ENCODE peak calls at places on chromosomes 1 and 21, in ten cellular contexts. One of them, this sample, is unnamed.
A peak's percentile ranks its signal among the peaks of the same experiment; 100 is the strongest.

GRCh38 chr1:43994794-43995790 is 3.7 kb downstream of the CCDC24 start:
- DNase-seq in ovary: no peak
- DNase-seq in choroid plexus epithelial cell: peak; percentile 24
- DNase-seq in K562: peak; percentile 77
- DNase-seq in fibroblast of lung: no peak
- DNase-seq in BE2C: peak; percentile 61
- DNase-seq in AG04450: no peak
- DNase-seq in neural crest cell: no peak
- DNase-seq in fibroblast of the aortic adventitia: no peak
- DNase-seq in foreskin fibroblast: no peak
- DNase-seq in this sample: peak; percentile 55

GRCh38 chr1:160046494-160047115 is 14.8 kb upstream of the PIGM start:
- DNase-seq in K562: peak; percentile 97
- DNase-seq in neural crest cell: no peak
- DNase-seq in AG04450: no peak
- DNase-seq in BE2C: peak; percentile 52
- DNase-seq in choroid plexus epithelial cell: peak; percentile 61
- DNase-seq in ovary: peak; percentile 46
- DNase-seq in fibroblast of the aortic adventitia: peak; percentile 58
- DNase-seq in fibroblast of lung: peak; percentile 17
- DNase-seq in foreskin fibroblast: no peak
- DNase-seq in this sample: peak; percentile 57

GRCh38 chr1:186014370-186015030 is 280.3 kb downstream of the HMCN1 start:
- DNase-seq in fibroblast of the aortic adventitia: peak; percentile 72
- DNase-seq in choroid plexus epithelial cell: peak; percentile 71
- DNase-seq in AG04450: no peak
- DNase-seq in ovary: no peak
- DNase-seq in foreskin fibroblast: peak; percentile 58
- DNase-seq in K562: no peak
- DNase-seq in neural crest cell: no peak
- DNase-seq in BE2C: no peak
- DNase-seq in fibroblast of lung: peak; percentile 84
- DNase-seq in this sample: no peak

GRCh38 chr1:57082711-57083439 is 117.1 kb upstream of the C8B start:
- DNase-seq in fibroblast of the aortic adventitia: no peak
- DNase-seq in ovary: no peak
- DNase-seq in AG04450: no peak
- DNase-seq in BE2C: no peak
- DNase-seq in K562: no peak
- DNase-seq in foreskin fibroblast: no peak
- DNase-seq in fibroblast of lung: no peak
- DNase-seq in neural crest cell: no peak
- DNase-seq in choroid plexus epithelial cell: no peak
- DNase-seq in this sample: no peak

GRCh38 chr1:99919221-99919620 is 50.6 kb upstream of the SLC35A3 start:
- DNase-seq in fibroblast of the aortic adventitia: peak; percentile 3
- DNase-seq in AG04450: no peak
- DNase-seq in choroid plexus epithelial cell: peak; percentile 23
- DNase-seq in foreskin fibroblast: no peak
- DNase-seq in neural crest cell: no peak
- DNase-seq in ovary: no peak
- DNase-seq in BE2C: no peak
- DNase-seq in fibroblast of lung: no peak
- DNase-seq in K562: no peak
- DNase-seq in this sample: no peak

GRCh38 chr21:36744190-36744559 is 45.3 kb downstream of the SIM2 start:
- DNase-seq in foreskin fibroblast: no peak
- DNase-seq in neural crest cell: no peak
- DNase-seq in fibroblast of lung: no peak
- DNase-seq in choroid plexus epithelial cell: no peak
- DNase-seq in ovary: no peak
- DNase-seq in BE2C: no peak
- DNase-seq in fibroblast of the aortic adventitia: no peak
- DNase-seq in K562: no peak
- DNase-seq in AG04450: no peak
- DNase-seq in this sample: no peak

GRCh38 chr1:7938070-7938469 is 2.6 kb downstream of the TNFRSF9 start:
- DNase-seq in fibroblast of lung: no peak
- DNase-seq in neural crest cell: no peak
- DNase-seq in AG04450: no peak
- DNase-seq in BE2C: no peak
- DNase-seq in K562: no peak
- DNase-seq in fibroblast of the aortic adventitia: no peak
- DNase-seq in choroid plexus epithelial cell: no peak
- DNase-seq in ovary: no peak
- DNase-seq in foreskin fibroblast: no peak
- DNase-seq in this sample: no peak

GRCh38 chr1:25106352-25106751 is 126.0 kb downstream of the SYF2 start:
- DNase-seq in AG04450: no peak
- DNase-seq in K562: no peak
- DNase-seq in choroid plexus epithelial cell: no peak
- DNase-seq in BE2C: no peak
- DNase-seq in neural crest cell: no peak
- DNase-seq in fibroblast of lung: peak; percentile 16
- DNase-seq in fibroblast of the aortic adventitia: no peak
- DNase-seq in foreskin fibroblast: no peak
- DNase-seq in ovary: no peak
- DNase-seq in this sample: no peak

GRCh38 chr1:110508531-110508930 is 10.4 kb downstream of the KCNA10 start:
- DNase-seq in fibroblast of lung: no peak
- DNase-seq in neural crest cell: no peak
- DNase-seq in foreskin fibroblast: no peak
- DNase-seq in fibroblast of the aortic adventitia: no peak
- DNase-seq in K562: no peak
- DNase-seq in ovary: no peak
- DNase-seq in choroid plexus epithelial cell: no peak
- DNase-seq in BE2C: no peak
- DNase-seq in AG04450: no peak
- DNase-seq in this sample: no peak

GRCh38 chr1:223837206-223837605 is 8.5 kb downstream of the TP53BP2 start:
- DNase-seq in fibroblast of lung: no peak
- DNase-seq in K562: no peak
- DNase-seq in fibroblast of the aortic adventitia: peak; percentile 32
- DNase-seq in neural crest cell: no peak
- DNase-seq in choroid plexus epithelial cell: peak; percentile 44
- DNase-seq in ovary: no peak
- DNase-seq in AG04450: no peak
- DNase-seq in foreskin fibroblast: no peak
- DNase-seq in BE2C: no peak
- DNase-seq in this sample: no peak

GRCh38 chr21:35014302-35015044 is 34.6 kb downstream of the RUNX1 start:
- DNase-seq in AG04450: no peak
- DNase-seq in choroid plexus epithelial cell: no peak
- DNase-seq in fibroblast of the aortic adventitia: no peak
- DNase-seq in ovary: no peak
- DNase-seq in BE2C: no peak
- DNase-seq in neural crest cell: no peak
- DNase-seq in foreskin fibroblast: no peak
- DNase-seq in K562: peak; percentile 34
- DNase-seq in fibroblast of lung: no peak
- DNase-seq in this sample: no peak

GRCh38 chr21:43332461-43332860 is 94.5 kb downstream of the SIK1 start:
- DNase-seq in choroid plexus epithelial cell: no peak
- DNase-seq in fibroblast of the aortic adventitia: no peak
- DNase-seq in fibroblast of lung: no peak
- DNase-seq in BE2C: no peak
- DNase-seq in AG04450: no peak
- DNase-seq in K562: no peak
- DNase-seq in foreskin fibroblast: no peak
- DNase-seq in ovary: no peak
- DNase-seq in neural crest cell: no peak
- DNase-seq in this sample: no peak

GRCh38 chr1:94335950-94336349 is 82.2 kb upstream of the ABCD3 start:
- DNase-seq in neural crest cell: peak; percentile 55
- DNase-seq in ovary: peak; percentile 84
- DNase-seq in AG04450: peak; percentile 88
- DNase-seq in fibroblast of the aortic adventitia: peak; percentile 97
- DNase-seq in fibroblast of lung: peak; percentile 87
- DNase-seq in BE2C: peak; percentile 59
- DNase-seq in foreskin fibroblast: peak; percentile 80
- DNase-seq in K562: peak; percentile 35
- DNase-seq in choroid plexus epithelial cell: peak; percentile 98
- DNase-seq in this sample: peak; percentile 51

GRCh38 chr21:41720250-41720649 is 46.6 kb downstream of the RIPK4 start:
- DNase-seq in AG04450: no peak
- DNase-seq in foreskin fibroblast: no peak
- DNase-seq in ovary: no peak
- DNase-seq in fibroblast of lung: no peak
- DNase-seq in fibroblast of the aortic adventitia: no peak
- DNase-seq in BE2C: no peak
- DNase-seq in choroid plexus epithelial cell: no peak
- DNase-seq in K562: no peak
- DNase-seq in neural crest cell: no peak
- DNase-seq in this sample: no peak

GRCh38 chr1:27872059-27872801 is at the start of gene THEMIS2:
- DNase-seq in choroid plexus epithelial cell: peak; percentile 32
- DNase-seq in fibroblast of the aortic adventitia: no peak
- DNase-seq in AG04450: no peak
- DNase-seq in ovary: peak; percentile 36
- DNase-seq in fibroblast of lung: peak; percentile 33
- DNase-seq in neural crest cell: peak; percentile 63
- DNase-seq in BE2C: peak; percentile 72
- DNase-seq in K562: peak; percentile 97
- DNase-seq in foreskin fibroblast: peak; percentile 30
- DNase-seq in this sample: peak; percentile 83

GRCh38 chr21:45281411-45282282 is 6.0 kb downstream of the POFUT2 start:
- DNase-seq in AG04450: no peak
- DNase-seq in foreskin fibroblast: no peak
- DNase-seq in BE2C: no peak
- DNase-seq in fibroblast of the aortic adventitia: no peak
- DNase-seq in neural crest cell: no peak
- DNase-seq in ovary: peak; percentile 25
- DNase-seq in K562: no peak
- DNase-seq in choroid plexus epithelial cell: no peak
- DNase-seq in fibroblast of lung: no peak
- DNase-seq in this sample: peak; percentile 81

DNA sequence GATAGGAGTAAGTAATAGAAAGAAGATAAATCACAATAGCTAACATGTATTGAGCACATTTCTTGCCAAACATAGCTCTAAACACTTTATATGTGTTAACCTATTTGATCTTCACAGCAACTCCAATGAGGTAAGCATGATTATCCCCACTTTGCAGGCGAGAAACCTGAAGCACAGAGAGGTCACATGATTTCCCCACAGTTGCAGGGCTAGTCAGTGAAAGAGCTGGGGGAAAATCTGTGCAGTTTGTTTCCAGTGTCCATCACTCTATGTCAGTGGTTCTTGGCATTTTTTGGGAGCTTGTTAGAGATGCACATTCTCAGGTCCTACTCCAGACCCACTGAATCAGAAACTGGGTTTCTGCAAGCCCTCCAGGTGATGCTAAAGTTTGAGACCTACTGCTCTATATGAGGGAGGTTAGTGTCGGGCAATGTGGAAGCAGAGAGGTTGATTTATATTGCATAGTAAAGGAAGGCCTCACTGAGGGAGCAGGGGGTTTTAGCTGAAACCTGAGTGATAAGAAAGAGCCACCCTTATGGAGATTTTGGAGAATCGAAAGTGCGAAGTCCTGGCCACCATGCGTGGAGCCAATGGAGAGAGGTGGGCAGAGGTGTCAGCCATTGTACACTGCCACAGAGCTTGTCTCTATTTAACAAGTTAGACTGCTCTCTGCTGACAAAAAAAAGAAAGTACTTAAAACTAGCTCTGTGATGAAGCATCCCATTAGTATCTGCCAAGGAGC is 20.9 kb downstream of the MCOLN3 start:
- DNase-seq in K562: no peak
- DNase-seq in fibroblast of lung: peak; percentile 10
- DNase-seq in foreskin fibroblast: no peak
- DNase-seq in neural crest cell: no peak
- DNase-seq in choroid plexus epithelial cell: peak; percentile 63
- DNase-seq in BE2C: no peak
- DNase-seq in fibroblast of the aortic adventitia: peak; percentile 41
- DNase-seq in AG04450: no peak
- DNase-seq in ovary: no peak
- DNase-seq in this sample: no peak
- TF ChIP-seq CTCF in K562: no peak
- TF ChIP-seq CTCF in fibroblast of lung: peak; percentile 2
- TF ChIP-seq CTCF in foreskin fibroblast: no peak
- TF ChIP-seq CTCF in neural crest cell: no peak
- TF ChIP-seq CTCF in choroid plexus epithelial cell: peak; percentile 39
- TF ChIP-seq CTCF in BE2C: no peak
- TF ChIP-seq CTCF in fibroblast of the aortic adventitia: no peak
- TF ChIP-seq CTCF in AG04450: no peak
- TF ChIP-seq CTCF in ovary: no peak
- TF ChIP-seq CTCF in this sample: no peak

GRCh38 chr1:45750298-45751038 is at the start of gene IPP:
- DNase-seq in ovary: peak; percentile 96
- DNase-seq in fibroblast of the aortic adventitia: peak; percentile 98
- DNase-seq in AG04450: peak; percentile 94
- DNase-seq in K562: peak; percentile 99
- DNase-seq in choroid plexus epithelial cell: peak; percentile 98
- DNase-seq in fibroblast of lung: peak; percentile 96
- DNase-seq in foreskin fibroblast: peak; percentile 97
- DNase-seq in neural crest cell: peak; percentile 95
- DNase-seq in BE2C: peak; percentile 94
- DNase-seq in this sample: peak; percentile 97
- TF ChIP-seq CTCF in ovary: no peak
- TF ChIP-seq CTCF in fibroblast of the aortic adventitia: peak; percentile 20
- TF ChIP-seq CTCF in AG04450: peak; percentile 22
- TF ChIP-seq CTCF in K562: peak; percentile 37
- TF ChIP-seq CTCF in choroid plexus epithelial cell: peak; percentile 36
- TF ChIP-seq CTCF in fibroblast of lung: no peak
- TF ChIP-seq CTCF in foreskin fibroblast: peak; percentile 12
- TF ChIP-seq CTCF in neural crest cell: peak; percentile 25
- TF ChIP-seq CTCF in BE2C: no peak
- TF ChIP-seq CTCF in this sample: no peak

DNA sequence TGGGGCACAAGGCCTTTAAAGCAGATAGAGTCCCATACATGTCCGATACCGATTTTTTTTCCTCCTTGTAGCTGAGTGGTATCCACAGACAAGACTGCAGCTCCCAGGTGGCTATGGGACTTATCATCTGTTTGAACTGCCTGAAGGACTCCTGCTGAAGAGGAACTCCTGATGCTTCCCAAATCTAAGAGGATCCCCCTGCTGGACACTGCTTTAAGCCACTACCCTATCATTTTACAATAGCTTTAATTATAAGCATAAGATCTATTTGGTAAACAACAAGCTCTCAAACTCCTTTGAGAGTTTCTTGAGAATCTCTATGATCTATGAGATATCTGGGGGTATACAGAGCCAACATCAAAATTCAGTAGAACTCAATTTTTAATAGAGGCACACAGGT is 11.7 kb downstream of the NDC1 start:
- DNase-seq in fibroblast of the aortic adventitia: peak; percentile 15
- DNase-seq in foreskin fibroblast: peak; percentile 33
- DNase-seq in neural crest cell: no peak
- DNase-seq in ovary: no peak
- DNase-seq in fibroblast of lung: no peak
- DNase-seq in AG04450: no peak
- DNase-seq in K562: peak; percentile 33
- DNase-seq in BE2C: no peak
- DNase-seq in choroid plexus epithelial cell: peak; percentile 63
- DNase-seq in this sample: no peak
- TF ChIP-seq CTCF in fibroblast of the aortic adventitia: peak; percentile 9
- TF ChIP-seq CTCF in foreskin fibroblast: peak; percentile 53
- TF ChIP-seq CTCF in neural crest cell: peak; percentile 35
- TF ChIP-seq CTCF in ovary: no peak
- TF ChIP-seq CTCF in fibroblast of lung: peak; percentile 33
- TF ChIP-seq CTCF in AG04450: peak; percentile 50
- TF ChIP-seq CTCF in K562: peak; percentile 21
- TF ChIP-seq CTCF in BE2C: peak; percentile 21
- TF ChIP-seq CTCF in choroid plexus epithelial cell: peak; percentile 55
- TF ChIP-seq CTCF in this sample: peak; percentile 43

GRCh38 chr1:17581389-17582123 is 42.1 kb downstream of the ARHGEF10L start:
- DNase-seq in choroid plexus epithelial cell: no peak
- DNase-seq in fibroblast of the aortic adventitia: no peak
- DNase-seq in K562: no peak
- DNase-seq in foreskin fibroblast: no peak
- DNase-seq in ovary: no peak
- DNase-seq in neural crest cell: no peak
- DNase-seq in AG04450: no peak
- DNase-seq in fibroblast of lung: no peak
- DNase-seq in BE2C: no peak
- DNase-seq in this sample: no peak
- TF ChIP-seq CTCF in choroid plexus epithelial cell: no peak
- TF ChIP-seq CTCF in fibroblast of the aortic adventitia: no peak
- TF ChIP-seq CTCF in K562: no peak
- TF ChIP-seq CTCF in foreskin fibroblast: no peak
- TF ChIP-seq CTCF in ovary: no peak
- TF ChIP-seq CTCF in neural crest cell: no peak
- TF ChIP-seq CTCF in AG04450: no peak
- TF ChIP-seq CTCF in fibroblast of lung: no peak
- TF ChIP-seq CTCF in BE2C: no peak
- TF ChIP-seq CTCF in this sample: no peak